ENCODE peak calls at places on chromosomes 7 and 10, in seven cellular contexts. T, J, H, C, O, F and S are unnamed samples.

GRCh38 chr7:2231992-2232765 is 566 bp downstream of the MAD1L1 start:
- DNase-seq in H (no peak), F (peak; percentile 24), J (peak; percentile 69), T (no peak), O (peak; percentile 27), C (no peak), S (peak; percentile 49)

GRCh38 chr10:49552277-49552676 is 13.4 kb upstream of the ERCC6 start:
- DNase-seq in J (no peak), H (no peak), C (no peak), T (no peak), O (no peak), F (peak; percentile 95), S (peak; percentile 60)

GRCh38 chr7:138885383-138886147 is 87.6 kb upstream of the ATP6V0A4 start:
- DNase-seq in T (no peak), C (no peak), H (no peak), J (no peak), O (no peak), F (no peak), S (no peak)

GRCh38 chr7:148151778-148152177 is 438.8 kb upstream of the C7orf33 start:
- DNase-seq in H (no peak), F (no peak), J (no peak), C (no peak), T (no peak), O (no peak), S (no peak)

GRCh38 chr7:27110163-27110976 is 7.9 kb upstream of the HOXA2 start:
- DNase-seq in T (no peak), C (no peak), F (peak; percentile 79), O (no peak), H (peak; percentile 79), J (peak; percentile 55), S (peak; percentile 40)

GRCh38 chr10:31319602-31320178 is 674 bp downstream of the ZEB1 start:
- DNase-seq in T (no peak), F (no peak), C (no peak), O (no peak), J (peak; percentile 30), H (no peak), S (peak; percentile 31)

GRCh38 chr7:132117181-132117580 is 459.1 kb downstream of the PLXNA4 start:
- DNase-seq in C (no peak), H (no peak), J (no peak), O (no peak), F (peak; percentile 87), T (no peak), S (peak; percentile 66)

GRCh38 chr10:35335718-35336083 is 608 bp upstream of the CCNY start:
- DNase-seq in J (no peak), H (no peak), T (no peak), F (no peak), C (no peak), O (peak; percentile 29), S (no peak)